ENCODE peak calls at places on chromosomes 6 and 20, in ten cellular contexts. G, L, R, X, E, B, C, Z, J and S are unnamed samples.

GRCh38 chr6:44738652-44739141 is 351.2 kb downstream of the CDC5L start:
- DNase-seq in R (no peak), X (no peak), J (peak; percentile 34), G (no peak), E (no peak), B (no peak), Z (no peak), L (peak; percentile 25), C (no peak), S (no peak)

GRCh38 chr6:95478941-95479340 is 98.4 kb upstream of the MANEA start:
- DNase-seq in J (no peak), R (no peak), Z (no peak), X (no peak), G (no peak), C (no peak), L (no peak), B (no peak), E (no peak), S (no peak)

GRCh38 chr6:45645302-45645701 is 267.6 kb upstream of the SUPT3H start:
- DNase-seq in J (no peak), B (no peak), E (no peak), X (no peak), Z (no peak), R (no peak), G (no peak), L (no peak), C (no peak), S (no peak)

GRCh38 chr6:69331886-69332285 is 464.9 kb downstream of the LMBRD1 start:
- DNase-seq in Z (no peak), C (no peak), J (no peak), B (no peak), G (no peak), X (no peak), R (no peak), E (no peak), L (no peak), S (no peak)

GRCh38 chr6:169806718-169807117 is 55.3 kb downstream of the ERMARD start:
- DNase-seq in C (no peak), J (no peak), Z (no peak), G (no peak), L (no peak), E (no peak), B (peak; percentile 57), R (no peak), X (no peak), S (no peak)

GRCh38 chr20:8078528-8078914 is 53.5 kb upstream of the PLCB1 start:
- DNase-seq in X (no peak), E (no peak), R (no peak), G (no peak), L (peak; percentile 12), J (no peak), Z (no peak), B (no peak), C (no peak), S (no peak)

GRCh38 chr6:1763411-1763810 is 153.7 kb downstream of the FOXC1 start:
- DNase-seq in G (no peak), L (no peak), R (no peak), C (no peak), E (no peak), X (no peak), B (no peak), J (no peak), Z (no peak), S (no peak)

GRCh38 chr20:51022227-51022802 is 592 bp downstream of the KCNG1 start:
- DNase-seq in J (no peak), R (no peak), B (no peak), Z (no peak), E (no peak), X (no peak), C (no peak), G (no peak), L (peak; percentile 9), S (no peak)

GRCh38 chr6:44681782-44682181 is 294.3 kb downstream of the CDC5L start:
- DNase-seq in L (peak; percentile 38), B (no peak), R (no peak), X (no peak), G (no peak), C (no peak), J (no peak), E (no peak), Z (no peak), S (no peak)

GRCh38 chr6:136753624-136754023 is 38.7 kb downstream of the MAP3K5 start:
- DNase-seq in L (no peak), Z (no peak), G (no peak), B (peak; percentile 80), C (no peak), J (no peak), E (no peak), R (no peak), X (no peak), S (peak; percentile 91)

GRCh38 chr6:6131492-6132109 is 124.9 kb upstream of the NRN1 start:
- DNase-seq in J (no peak), G (no peak), R (no peak), B (no peak), C (no peak), E (no peak), X (no peak), L (peak; percentile 9), Z (peak; percentile 36), S (peak; percentile 19)

GRCh38 chr20:38790210-38791053 is 15.1 kb upstream of the PPP1R16B start:
- DNase-seq in R (no peak), E (no peak), L (peak; percentile 60), C (no peak), G (no peak), B (peak; percentile 20), Z (no peak), X (no peak), J (no peak), S (no peak)

GRCh38 chr20:25059487-25059820 is 1.5 kb upstream of the ACSS1 start:
- DNase-seq in L (no peak), G (no peak), B (no peak), R (no peak), E (no peak), X (no peak), Z (no peak), C (no peak), J (no peak), S (no peak)

GRCh38 chr6:41427642-41428401 is 92.4 kb downstream of the NCR2 start:
- DNase-seq in R (no peak), E (peak; percentile 68), Z (no peak), L (peak; percentile 68), X (no peak), J (peak; percentile 69), C (peak; percentile 79), G (peak; percentile 62), B (no peak), S (no peak)

GRCh38 chr20:33664762-33665144 is 2.0 kb upstream of the ACTL10 start:
- DNase-seq in E (peak; percentile 26), Z (no peak), J (peak; percentile 16), X (no peak), C (peak; percentile 28), G (no peak), L (no peak), B (no peak), R (no peak), S (no peak)

GRCh38 chr6:12637960-12638641 is 78.5 kb upstream of the PHACTR1 start:
- DNase-seq in C (peak; percentile 57), B (no peak), G (peak; percentile 31), L (peak; percentile 64), Z (peak; percentile 74), R (no peak), J (peak; percentile 13), E (no peak), X (peak; percentile 55), S (peak; percentile 1)

GRCh38 chr20:62439218-62439617 is 11.9 kb upstream of the RBBP8NL start:
- DNase-seq in L (no peak), R (no peak), E (no peak), Z (no peak), C (no peak), X (no peak), G (no peak), B (no peak), J (no peak), S (no peak)

GRCh38 chr6:54196905-54197304 is 85.7 kb downstream of the MLIP start:
- DNase-seq in J (no peak), C (no peak), B (no peak), R (no peak), G (no peak), L (no peak), Z (no peak), E (no peak), X (no peak), S (no peak)

GRCh38 chr6:154461348-154461747 is 49.1 kb downstream of the CNKSR3 start:
- DNase-seq in L (no peak), X (no peak), E (no peak), C (no peak), B (no peak), G (no peak), R (no peak), Z (no peak), J (no peak), S (no peak)
- H3K4me1 ChIP-seq in L (peaks cover 11% of the 10 kb centered on the region), X (no peaks in the 10 kb centered on the region), E (peaks cover 20% of the 10 kb centered on the region), C (peaks cover 24% of the 10 kb centered on the region), B (no peaks in the 10 kb centered on the region), G (peaks cover 53% of the 10 kb centered on the region), R (no peaks in the 10 kb centered on the region), Z (no peaks in the 10 kb centered on the region), J (no peaks in the 10 kb centered on the region), S (no peaks in the 10 kb centered on the region)

GRCh38 chr20:63653041-63653973 is at the start of gene STMN3:
- DNase-seq in B (peak; percentile 47), G (peak; percentile 89), J (peak; percentile 87), X (peak; percentile 88), L (peak; percentile 97), E (peak; percentile 93), Z (peak; percentile 70), R (peak; percentile 81), C (peak; percentile 86), S (peak; percentile 73)
- H3K4me3 ChIP-seq in B (peak within 1 kb of the TSS; percentile 70), G (peak within 1 kb of the TSS; percentile 64), J (peak within 1 kb of the TSS; percentile 59), X (peak within 1 kb of the TSS; percentile 70), L (peak within 1 kb of the TSS; percentile 50), E (peak within 1 kb of the TSS; percentile 69), Z (no peak within 1 kb of the TSS), R (peak within 1 kb of the TSS; percentile 56), C (peak within 1 kb of the TSS; percentile 44), S (peak within 1 kb of the TSS; percentile 23)

DNA sequence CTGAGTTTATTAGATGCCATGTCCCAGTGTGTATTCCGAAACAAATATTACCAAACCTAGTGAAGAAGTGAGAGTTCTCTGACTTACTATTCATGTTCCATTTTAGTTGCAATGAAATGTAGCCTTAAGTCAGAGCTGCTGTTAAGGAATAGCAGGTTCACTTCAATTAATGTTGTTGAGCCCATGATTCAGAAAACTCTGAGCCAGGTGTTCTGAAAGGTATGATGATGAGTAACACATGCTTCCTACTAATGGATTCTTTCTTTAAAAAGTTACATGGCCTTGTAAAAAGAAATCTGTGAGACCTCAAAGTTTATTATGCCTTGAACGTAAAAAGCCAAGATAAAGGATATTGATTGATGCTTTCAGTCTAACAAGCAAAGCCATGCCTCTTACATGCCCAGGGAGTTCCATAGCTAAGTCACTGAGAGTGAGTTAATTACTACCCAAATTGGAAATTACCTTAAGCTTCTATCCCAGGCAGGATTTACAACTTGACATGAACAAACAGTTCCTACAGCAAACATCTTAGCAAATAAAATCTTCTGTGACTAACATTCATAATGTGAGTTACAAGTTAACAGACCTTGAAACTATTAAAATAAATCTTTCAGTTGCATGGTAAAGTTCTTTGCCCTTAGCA is 122.9 kb downstream of the AKAP7 start:
- DNase-seq in X (no peak), R (no peak), E (no peak), G (no peak), L (no peak), J (no peak), B (no peak), C (no peak), Z (no peak), S (no peak)
- H3K27ac ChIP-seq in X (no peak overlapping the region), R (no peak overlapping the region), E (no peak overlapping the region), G (no peak overlapping the region), L (no peak overlapping the region), J (no peak overlapping the region), B (no peak overlapping the region), C (no peak overlapping the region), Z (no peak overlapping the region), S (no peak overlapping the region)

GRCh38 chr6:134768936-134769335 is 181.0 kb downstream of the ALDH8A1 start:
- DNase-seq in Z (no peak), B (no peak), C (no peak), R (no peak), G (no peak), L (no peak), X (no peak), J (no peak), E (no peak), S (no peak)
- H3K4me1 ChIP-seq in Z (no peaks in the 10 kb centered on the region), B (no peaks in the 10 kb centered on the region), C (no peaks in the 10 kb centered on the region), R (no peaks in the 10 kb centered on the region), G (peaks cover 7% of the 10 kb centered on the region), L (peaks cover 6% of the 10 kb centered on the region), X (no peaks in the 10 kb centered on the region), J (no peaks in the 10 kb centered on the region), E (no peaks in the 10 kb centered on the region), S (no peaks in the 10 kb centered on the region)